ENCODE peak calls at places on chromosome 11, in six cellular contexts. E, V, N, Q, K and T are unnamed samples.

GRCh38 chr11:2390091-2390870 is 10.3 kb upstream of the TSSC4 start:
- DNase-seq in E (peak; percentile 9), V (no peak), N (no peak), Q (no peak), K (no peak), T (peak; percentile 87)

GRCh38 chr11:57214494-57214893 is 22.6 kb downstream of the APLNR start:
- DNase-seq in E (peak; percentile 69), V (no peak), N (no peak), Q (peak; percentile 74), K (no peak), T (no peak)

GRCh38 chr11:130525307-130525706 is 76.9 kb downstream of the ADAMTS15 start:
- DNase-seq in E (no peak), V (no peak), N (no peak), Q (no peak), K (no peak), T (no peak)

GRCh38 chr11:110086892-110087309 is 6.3 kb upstream of the ZC3H12C start:
- DNase-seq in E (peak; percentile 62), V (no peak), N (no peak), Q (peak; percentile 87), K (no peak), T (no peak)

GRCh38 chr11:8333431-8334401 is 70.0 kb upstream of the LMO1 start:
- DNase-seq in E (no peak), V (no peak), N (no peak), Q (no peak), K (no peak), T (no peak)

GRCh38 chr11:102831128-102831708 is 12.2 kb downstream of the MMP3 start:
- DNase-seq in E (peak; percentile 62), V (no peak), N (no peak), Q (peak; percentile 38), K (peak; percentile 23), T (peak; percentile 77)

GRCh38 chr11:33877029-33877428 is 14.8 kb downstream of the LMO2 start:
- DNase-seq in E (no peak), V (no peak), N (no peak), Q (no peak), K (no peak), T (no peak)

GRCh38 chr11:74713686-74714085 is 17.5 kb downstream of the CHRDL2 start:
- DNase-seq in E (no peak), V (no peak), N (no peak), Q (no peak), K (no peak), T (no peak)

GRCh38 chr11:613369-613968 is 2.3 kb downstream of the IRF7 start:
- DNase-seq in E (peak; percentile 38), V (peak; percentile 47), N (peak; percentile 83), Q (peak; percentile 55), K (peak; percentile 57), T (peak; percentile 88)

GRCh38 chr11:78954261-78954660 is 379.6 kb upstream of the NARS2 start:
- DNase-seq in E (no peak), V (no peak), N (no peak), Q (no peak), K (no peak), T (no peak)

GRCh38 chr11:89420981-89421380 is 70.2 kb downstream of the NOX4 start:
- DNase-seq in E (no peak), V (no peak), N (no peak), Q (no peak), K (no peak), T (no peak)

GRCh38 chr11:108241370-108242037 is 18.6 kb downstream of the ATM start:
- DNase-seq in E (no peak), V (no peak), N (no peak), Q (no peak), K (no peak), T (no peak)

GRCh38 chr11:132423266-132423665 is 1052.9 kb downstream of the NTM start:
- DNase-seq in E (no peak), V (no peak), N (no peak), Q (no peak), K (no peak), T (no peak)

GRCh38 chr11:78883506-78883905 is 308.8 kb upstream of the NARS2 start:
- DNase-seq in E (no peak), V (no peak), N (no peak), Q (no peak), K (no peak), T (no peak)

GRCh38 chr11:76095891-76096290 is 110.4 kb downstream of the WNT11 start:
- DNase-seq in E (no peak), V (no peak), N (no peak), Q (no peak), K (no peak), T (no peak)

GRCh38 chr11:57530596-57531507 is at the start of gene TIMM10:
- DNase-seq in E (peak; percentile 96), V (peak; percentile 84), N (peak; percentile 97), Q (peak; percentile 97), K (peak; percentile 93), T (peak; percentile 97)

GRCh38 chr11:78916759-78917158 is 342.1 kb upstream of the NARS2 start:
- DNase-seq in E (peak; percentile 15), V (no peak), N (no peak), Q (no peak), K (no peak), T (no peak)

GRCh38 chr11:62552465-62552782 is 5.8 kb upstream of the AHNAK start:
- DNase-seq in E (peak; percentile 72), V (no peak), N (no peak), Q (no peak), K (no peak), T (no peak)

GRCh38 chr11:13668102-13668956 is at the start of gene FAR1:
- DNase-seq in E (peak; percentile 99), V (peak; percentile 87), N (peak; percentile 99), Q (peak; percentile 100), K (peak; percentile 98), T (peak; percentile 99)

GRCh38 chr11:19889531-19889930 is 176.9 kb downstream of the NAV2 start:
- DNase-seq in E (no peak), V (no peak), N (no peak), Q (no peak), K (no peak), T (no peak)

GRCh38 chr11:75639752-75640151 is 29.1 kb downstream of the MAP6 start:
- DNase-seq in E (peak; percentile 61), V (peak; percentile 22), N (peak; percentile 84), Q (peak; percentile 80), K (peak; percentile 66), T (peak; percentile 89)

GRCh38 chr11:22734628-22735345 is 68.4 kb downstream of the GAS2 start:
- DNase-seq in E (peak; percentile 1), V (no peak), N (no peak), Q (no peak), K (no peak), T (no peak)

GRCh38 chr11:65377036-65377435 is 5.4 kb downstream of the SLC25A45 start:
- DNase-seq in E (no peak), V (no peak), N (no peak), Q (no peak), K (no peak), T (peak; percentile 64)

GRCh38 chr11:65378208-65378927 is 4.1 kb downstream of the SLC25A45 start:
- DNase-seq in E (no peak), V (no peak), N (no peak), Q (no peak), K (no peak), T (no peak)

GRCh38 chr11:65377777-65378176 is 4.7 kb downstream of the SLC25A45 start:
- DNase-seq in E (no peak), V (no peak), N (no peak), Q (no peak), K (no peak), T (no peak)

GRCh38 chr11:65375012-65375411 is 7.4 kb downstream of the SLC25A45 start:
- DNase-seq in E (no peak), V (no peak), N (no peak), Q (no peak), K (no peak), T (no peak)

GRCh38 chr11:65376138-65376713 is 6.2 kb downstream of the SLC25A45 start:
- DNase-seq in E (no peak), V (no peak), N (no peak), Q (no peak), K (no peak), T (peak; percentile 55)
- H3K27ac ChIP-seq in E (no peak overlapping the region), V (no peak overlapping the region), N (no peak overlapping the region), Q (no peak overlapping the region), K (no peak overlapping the region), T (no peak overlapping the region)

GRCh38 chr11:118923721-118924587 is 1.8 kb downstream of the BCL9L start:
- DNase-seq in E (no peak), V (no peak), N (peak; percentile 67), Q (no peak), K (no peak), T (peak; percentile 66)
- TF ChIP-seq CTCF in E (no peak), V (no peak), N (no peak), Q (no peak), K (no peak), T (no peak)

GRCh38 chr11:123564225-123564624 is 90.2 kb downstream of the SCN3B start:
- DNase-seq in E (no peak), V (no peak), N (no peak), Q (no peak), K (no peak), T (no peak)

GRCh38 chr11:123566852-123567251 is 87.6 kb downstream of the SCN3B start:
- DNase-seq in E (no peak), V (no peak), N (no peak), Q (no peak), K (no peak), T (no peak)

GRCh38 chr11:123569387-123569786 is 85.0 kb downstream of the SCN3B start:
- DNase-seq in E (no peak), V (no peak), N (no peak), Q (no peak), K (no peak), T (no peak)

GRCh38 chr11:123568367-123568870 is 86.0 kb downstream of the SCN3B start:
- DNase-seq in E (no peak), V (no peak), N (no peak), Q (no peak), K (no peak), T (no peak)

DNA sequence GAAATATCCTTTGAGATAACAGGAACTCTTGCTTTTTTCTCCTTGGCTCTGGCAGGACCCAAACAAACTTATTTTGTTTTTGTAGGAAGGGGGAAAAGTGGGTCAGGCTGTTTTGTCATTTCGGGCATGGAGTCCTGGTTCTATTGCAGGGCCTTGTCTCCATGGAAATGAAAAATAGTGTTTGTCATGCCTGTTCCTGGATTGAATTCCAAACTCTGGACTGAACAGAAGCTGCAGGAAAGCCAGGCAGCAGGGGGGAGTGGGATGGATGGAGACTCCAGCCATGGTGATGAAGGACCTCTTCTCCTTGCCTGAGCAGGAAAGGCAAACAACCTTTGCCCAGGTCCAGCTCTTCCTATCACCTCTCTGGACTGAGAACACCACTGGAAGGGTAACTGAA is 87.0 kb downstream of the SCN3B start:
- DNase-seq in E (no peak), V (no peak), N (no peak), Q (no peak), K (no peak), T (no peak)
- H3K27ac ChIP-seq in E (no peak overlapping the region), V (no peak overlapping the region), N (no peak overlapping the region), Q (no peak overlapping the region), K (no peak overlapping the region), T (no peak overlapping the region)

GRCh38 chr11:113387605-113388211 is at the start of gene ANKK1:
- DNase-seq in E (no peak), V (no peak), N (no peak), Q (no peak), K (no peak), T (no peak)
- TF ChIP-seq CTCF in E (peak; percentile 12), V (no peak), N (no peak), Q (peak; percentile 40), K (peak; percentile 23), T (peak; percentile 12)

GRCh38 chr11:120392299-120392698 is 56.1 kb downstream of the ARHGEF12 start:
- DNase-seq in E (peak; percentile 34), V (no peak), N (no peak), Q (peak; percentile 67), K (no peak), T (no peak)
- H3K27ac ChIP-seq in E (no peak overlapping the region), V (no peak overlapping the region), N (no peak overlapping the region), Q (no peak overlapping the region), K (peak overlapping the region; percentile 30), T (no peak overlapping the region)

GRCh38 chr11:37525336-37525735 is 927.3 kb upstream of the RAG2 start:
- DNase-seq in E (peak; percentile 44), V (no peak), N (no peak), Q (peak; percentile 36), K (no peak), T (no peak)
- TF ChIP-seq CTCF in E (peak; percentile 40), V (no peak), N (no peak), Q (peak; percentile 40), K (no peak), T (peak; percentile 5)